ENCODE peak calls at places on chromosomes 7 and 10, in seven cellular contexts. Y, P, V, W, H, F and U are unnamed samples.
A peak's percentile ranks its signal among the peaks of the same experiment; 100 is the strongest.

GRCh38 chr7:154503962-154504550 is 451.9 kb downstream of the DPP6 start:
- DNase-seq in P (no peak), Y (peak; percentile 29), V (no peak), W (no peak), H (no peak), F (no peak), U (no peak)

GRCh38 chr7:150371131-150371995 is 2.7 kb downstream of the REPIN1 start:
- DNase-seq in P (no peak), H (no peak), F (no peak), W (no peak), Y (no peak), V (no peak), U (no peak)

GRCh38 chr10:133079836-133080682 is 7.7 kb upstream of the ADGRA1 start:
- DNase-seq in Y (no peak), V (no peak), W (no peak), P (no peak), H (no peak), F (no peak), U (no peak)

GRCh38 chr7:7138897-7139296 is 43.4 kb upstream of the C1GALT1 start:
- DNase-seq in F (no peak), V (no peak), Y (no peak), H (no peak), P (no peak), W (no peak), U (no peak)

GRCh38 chr10:53997953-53998352 is 803.1 kb downstream of the PCDH15 start:
- DNase-seq in P (no peak), F (no peak), W (no peak), H (no peak), V (no peak), Y (no peak), U (no peak)

GRCh38 chr10:46522295-46523118 is 34.0 kb downstream of the GPRIN2 start:
- DNase-seq in F (no peak), H (peak; percentile 1), V (no peak), Y (no peak), W (no peak), P (peak; percentile 8), U (no peak)

GRCh38 chr10:88582806-88583583 is at the start of gene RNLS:
- DNase-seq in H (peak; percentile 3), P (peak; percentile 66), W (peak; percentile 44), F (peak; percentile 82), Y (peak; percentile 77), V (peak; percentile 72), U (peak; percentile 86)

GRCh38 chr7:106057962-106058901 is 53.9 kb downstream of the SYPL1 start:
- DNase-seq in Y (no peak), P (no peak), H (no peak), W (peak; percentile 98), V (no peak), F (no peak), U (no peak)

GRCh38 chr7:99693427-99694200 is 13.8 kb upstream of the CYP3A5 start:
- DNase-seq in V (no peak), P (no peak), W (no peak), H (no peak), Y (no peak), F (no peak), U (no peak)

GRCh38 chr7:4725014-4725951 is 43.2 kb downstream of the FOXK1 start:
- DNase-seq in H (peak; percentile 67), V (peak; percentile 74), F (peak; percentile 79), P (peak; percentile 87), Y (peak; percentile 92), W (peak; percentile 84), U (peak; percentile 94)

GRCh38 chr10:61608255-61609040 is 54.3 kb upstream of the CABCOCO1 start:
- DNase-seq in P (no peak), V (no peak), W (no peak), H (no peak), F (no peak), Y (peak; percentile 40), U (no peak)

GRCh38 chr10:76382381-76382851 is 951.0 kb downstream of the LRMDA start:
- DNase-seq in V (no peak), H (no peak), W (no peak), F (peak; percentile 14), Y (peak; percentile 29), P (no peak), U (no peak)

GRCh38 chr10:42973411-42973810 is 103.5 kb upstream of the RET start:
- DNase-seq in F (no peak), Y (no peak), W (no peak), P (no peak), H (no peak), V (no peak), U (no peak)

GRCh38 chr10:12056758-12057157 is 12.0 kb upstream of the DHTKD1 start:
- DNase-seq in Y (peak; percentile 60), H (no peak), F (no peak), V (no peak), W (no peak), P (no peak), U (peak; percentile 38)

GRCh38 chr10:124629410-124629809 is 114.8 kb downstream of the FAM53B start:
- DNase-seq in P (no peak), F (no peak), H (no peak), V (no peak), W (no peak), Y (no peak), U (no peak)

GRCh38 chr10:5814110-5815107 is 1.2 kb upstream of the GDI2 start:
- DNase-seq in Y (peak; percentile 31), P (no peak), W (no peak), V (peak; percentile 25), H (no peak), F (no peak), U (no peak)

GRCh38 chr10:6136215-6137201 is 47.7 kb downstream of the RBM17 start:
- DNase-seq in H (no peak), P (no peak), W (no peak), Y (peak; percentile 57), F (no peak), V (no peak), U (no peak)

DNA sequence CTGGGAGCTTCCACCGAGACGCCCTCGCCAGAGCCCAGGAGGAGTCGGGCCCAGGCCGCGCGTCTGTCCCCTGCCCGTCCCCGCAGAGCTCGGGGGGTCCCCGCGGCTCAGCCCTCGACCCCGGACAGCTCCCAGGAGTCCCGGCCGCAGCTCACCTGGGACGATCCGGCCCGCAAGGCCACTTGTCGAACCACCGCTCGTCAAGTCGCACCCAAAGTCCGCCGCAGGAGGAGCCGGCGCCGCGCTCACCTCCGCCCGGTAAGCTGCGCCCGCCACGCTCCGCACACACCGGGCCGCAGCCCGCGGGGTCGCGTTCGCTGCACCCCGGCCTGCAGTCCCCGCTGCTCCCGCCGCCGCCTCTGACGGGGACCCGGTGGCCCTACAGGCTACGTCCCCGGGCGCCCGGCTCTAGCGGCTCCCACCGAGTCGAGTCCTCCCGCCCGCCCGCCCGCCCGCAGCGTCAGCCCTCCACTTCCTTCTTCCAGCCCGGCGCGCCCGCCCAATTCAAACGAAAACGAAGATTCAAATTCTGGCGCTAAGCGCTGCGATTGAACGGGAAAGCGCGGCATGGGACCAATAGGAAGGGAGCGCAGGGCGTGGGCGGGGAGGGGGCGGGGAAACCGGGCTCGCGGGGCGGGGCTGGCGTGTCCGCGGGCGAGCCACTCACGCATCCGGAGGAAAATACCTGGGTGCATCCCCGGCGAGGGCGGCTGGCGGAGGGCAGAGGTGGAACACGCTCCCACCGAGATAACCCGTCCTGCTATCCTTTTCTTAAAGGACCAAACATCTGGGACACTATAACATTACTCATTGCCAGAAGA is at the start of gene MKI67:
- DNase-seq in W (peak; percentile 70), V (peak; percentile 49), H (peak; percentile 47), P (peak; percentile 55), F (peak; percentile 80), Y (peak; percentile 90), U (peak; percentile 85)
- H3K27ac ChIP-seq in W (no peak within 1 kb of the TSS), V (no peak within 1 kb of the TSS), H (no peak within 1 kb of the TSS), P (no peak within 1 kb of the TSS), F (no peak within 1 kb of the TSS), Y (no peak within 1 kb of the TSS), U (no peak within 1 kb of the TSS)

DNA sequence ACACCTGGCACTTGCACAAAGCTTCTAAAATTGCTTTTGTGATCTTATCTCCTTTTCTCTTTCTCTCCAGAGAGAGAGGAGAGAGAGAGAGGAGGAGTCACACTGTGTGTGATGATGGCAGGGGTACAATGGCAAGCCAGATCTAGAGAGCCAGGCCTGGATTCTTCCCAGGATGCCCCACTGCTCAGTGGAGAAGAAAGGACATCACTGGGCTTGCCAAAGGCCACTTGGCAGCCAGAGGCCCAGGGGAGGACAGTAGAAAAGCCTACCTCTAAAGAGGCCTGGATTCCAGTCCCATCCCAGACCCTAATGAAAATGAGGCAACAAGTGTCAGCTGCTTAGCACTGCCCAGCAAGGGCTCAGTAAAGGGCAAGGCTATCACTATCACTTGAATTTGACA is 41.8 kb downstream of the XPNPEP1 start:
- DNase-seq in P (no peak), Y (no peak), H (no peak), W (no peak), F (no peak), V (no peak), U (no peak)
- H3K36me3 ChIP-seq in P (no peaks in the 10 kb centered on the region), Y (peaks cover 14% of the 10 kb centered on the region), H (peaks cover 38% of the 10 kb centered on the region), W (peaks cover 10% of the 10 kb centered on the region), F (peaks cover 77% of the 10 kb centered on the region), V (no peaks in the 10 kb centered on the region), U (peaks cover 55% of the 10 kb centered on the region)

GRCh38 chr10:13328588-13328987 is 19.5 kb downstream of the SEPHS1 start:
- DNase-seq in P (no peak), Y (no peak), V (no peak), W (no peak), H (no peak), F (no peak), U (no peak)

GRCh38 chr10:13328126-13328525 is 20.0 kb downstream of the SEPHS1 start:
- DNase-seq in F (no peak), H (no peak), Y (no peak), V (no peak), W (no peak), P (no peak), U (no peak)

GRCh38 chr10:13327516-13327915 is 20.6 kb downstream of the SEPHS1 start:
- DNase-seq in P (no peak), W (peak; percentile 80), F (no peak), H (no peak), V (no peak), Y (no peak), U (no peak)

GRCh38 chr10:13331641-13332040 is 16.5 kb downstream of the SEPHS1 start:
- DNase-seq in V (no peak), H (no peak), Y (peak; percentile 16), W (no peak), F (no peak), P (no peak), U (no peak)

DNA sequence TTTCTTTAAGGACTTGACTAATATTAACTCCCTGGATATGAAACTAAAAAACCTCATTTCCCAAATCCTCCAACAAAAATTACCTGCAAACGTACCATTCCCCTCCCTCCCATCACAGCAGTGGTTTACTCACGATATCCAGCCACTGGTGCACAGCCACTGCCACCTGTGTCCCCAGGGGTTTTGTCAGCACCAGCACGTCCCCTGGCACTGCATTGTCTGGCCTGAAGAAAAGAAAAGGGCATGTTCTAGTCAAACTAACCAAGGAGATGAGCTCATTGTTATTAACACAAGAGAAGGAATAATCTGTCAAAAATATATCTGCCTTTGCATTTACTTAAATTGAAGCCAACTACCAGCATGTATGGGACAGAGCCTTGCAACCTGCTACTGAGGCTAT is 18.5 kb downstream of the SEPHS1 start:
- DNase-seq in P (no peak), Y (no peak), V (no peak), F (no peak), H (no peak), W (no peak), U (no peak)
- H3K27ac ChIP-seq in P (no peak overlapping the region), Y (no peak overlapping the region), V (no peak overlapping the region), F (no peak overlapping the region), H (no peak overlapping the region), W (no peak overlapping the region), U (no peak overlapping the region)

DNA sequence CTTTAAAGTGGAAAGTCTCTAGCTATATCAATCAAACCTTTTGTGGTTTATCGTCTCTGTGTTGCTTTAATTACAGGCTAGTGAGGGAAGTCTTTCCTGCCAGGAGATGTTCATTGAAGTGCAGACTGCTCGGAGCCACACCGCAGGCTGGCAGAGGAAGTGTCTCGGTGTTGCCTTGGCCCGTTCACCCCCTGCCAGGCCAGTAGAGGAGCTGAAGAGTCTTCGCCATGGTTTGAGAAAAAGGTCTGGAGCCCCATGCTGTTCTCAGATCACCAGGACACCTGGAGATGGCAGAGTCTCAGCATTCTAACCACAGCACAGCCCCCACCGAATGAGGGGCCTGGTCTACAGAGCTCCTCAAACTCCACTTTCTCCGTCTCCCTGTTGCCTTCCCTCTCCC is 275.9 kb upstream of the PLPP4 start:
- DNase-seq in P (no peak), H (no peak), W (no peak), V (no peak), Y (no peak), F (no peak), U (no peak)
- H3K36me3 ChIP-seq in P (no peaks in the 10 kb centered on the region), H (no peaks in the 10 kb centered on the region), W (no peaks in the 10 kb centered on the region), V (no peaks in the 10 kb centered on the region), Y (no peaks in the 10 kb centered on the region), F (no peaks in the 10 kb centered on the region), U (no peaks in the 10 kb centered on the region)